ENCODE peak calls at places on chromosomes 3 and 15, in six cellular contexts. L is NB4, M is body of pancreas, H is GM12865, T is KBM-7, U is neural crest cell. X is an unnamed sample.

GRCh38 chr15:72722071-72722696 is 36.2 kb downstream of the BBS4 start:
- DNase-seq in L (peak; percentile 71), M (peak; percentile 75), H (peak; percentile 82), T (peak; percentile 75), U (peak; percentile 64), X (peak; percentile 79)

GRCh38 chr3:127156651-127157050 is 36.3 kb upstream of the PRR23E start:
- DNase-seq in L (no peak), M (no peak), H (no peak), T (no peak), U (no peak), X (no peak)

GRCh38 chr15:90184786-90185704 is 16.1 kb upstream of the SEMA4B start:
- DNase-seq in L (peak; percentile 64), M (peak; percentile 78), H (peak; percentile 86), T (peak; percentile 63), U (peak; percentile 47), X (peak; percentile 81)

GRCh38 chr3:129118745-129119144 is 2.9 kb downstream of the RAB43 start:
- DNase-seq in L (no peak), M (no peak), H (no peak), T (no peak), U (no peak), X (no peak)

GRCh38 chr3:160540546-160540945 is 24.8 kb downstream of the KPNA4 start:
- DNase-seq in L (no peak), M (no peak), H (no peak), T (no peak), U (no peak), X (no peak)

GRCh38 chr15:80090879-80091503 is 31.5 kb downstream of the ZFAND6 start:
- DNase-seq in L (peak; percentile 16), M (no peak), H (no peak), T (peak; percentile 34), U (no peak), X (no peak)

GRCh38 chr3:133572158-133573053 is 1.1 kb upstream of the CDV3 start:
- DNase-seq in L (peak; percentile 94), M (no peak), H (peak; percentile 90), T (peak; percentile 92), U (no peak), X (peak; percentile 32)

GRCh38 chr15:70892912-70893560 is 410 bp downstream of the LRRC49 start:
- DNase-seq in L (peak; percentile 54), M (no peak), H (peak; percentile 48), T (no peak), U (no peak), X (no peak)

GRCh38 chr3:42652611-42653302 is 740 bp upstream of the ZBTB47 start:
- DNase-seq in L (peak; percentile 86), M (peak; percentile 53), H (peak; percentile 54), T (peak; percentile 83), U (no peak), X (peak; percentile 75)

GRCh38 chr3:105746226-105746996 is 122.4 kb downstream of the CBLB start:
- DNase-seq in L (no peak), M (no peak), H (no peak), T (peak; percentile 55), U (no peak), X (no peak)

GRCh38 chr3:136604961-136605360 is 147.2 kb downstream of the STAG1 start:
- DNase-seq in L (no peak), M (no peak), H (no peak), T (no peak), U (no peak), X (no peak)

GRCh38 chr3:143040264-143040879 is 39.0 kb downstream of the U2SURP start:
- DNase-seq in L (peak; percentile 45), M (no peak), H (peak; percentile 29), T (peak; percentile 35), U (no peak), X (no peak)

GRCh38 chr3:78283994-78284393 is 1244.1 kb downstream of the ROBO2 start:
- DNase-seq in L (no peak), M (no peak), H (no peak), T (no peak), U (no peak), X (no peak)

GRCh38 chr15:38252481-38253311 is at the start of gene SPRED1:
- DNase-seq in L (peak; percentile 52), M (peak; percentile 57), H (peak; percentile 30), T (peak; percentile 60), U (peak; percentile 31), X (peak; percentile 82)

X was measured in left colon.